ENCODE peak calls at places on chromosomes 7 and 10, in nine cellular contexts. U, H, J, Z, X, B, E, D and L are unnamed samples.

GRCh38 chr10:25063157-25063556 is 46.7 kb downstream of the THNSL1 start:
- DNase-seq in E (no peak), B (no peak), Z (no peak), X (no peak), D (no peak), U (no peak), J (peak; percentile 63), H (no peak), L (no peak)

GRCh38 chr10:118953999-118954398 is 75.5 kb upstream of the NANOS1 start:
- DNase-seq in J (no peak), E (no peak), Z (no peak), D (no peak), U (no peak), X (no peak), H (no peak), B (peak; percentile 9), L (no peak)

GRCh38 chr10:44389150-44389549 is 4.3 kb upstream of the CXCL12 start:
- DNase-seq in B (no peak), X (no peak), H (no peak), E (no peak), D (no peak), J (no peak), Z (no peak), U (no peak), L (no peak)

GRCh38 chr7:104971290-104972071 is 42.5 kb upstream of the KMT2E start:
- DNase-seq in X (peak; percentile 60), E (no peak), J (no peak), D (peak; percentile 78), Z (no peak), B (no peak), U (no peak), H (no peak), L (peak; percentile 56)

GRCh38 chr7:128906001-128906765 is 4.3 kb downstream of the KCP start:
- DNase-seq in E (no peak), D (no peak), Z (peak; percentile 30), H (no peak), B (peak; percentile 16), X (no peak), J (no peak), U (no peak), L (no peak)

GRCh38 chr10:70274643-70275042 is 9.2 kb downstream of the NPFFR1 start:
- DNase-seq in E (no peak), J (no peak), D (no peak), Z (no peak), X (peak; percentile 88), U (peak; percentile 15), B (no peak), H (no peak), L (peak; percentile 93)

GRCh38 chr7:66921918-66922486 is 977 bp downstream of the TMEM248 start:
- DNase-seq in H (no peak), Z (peak; percentile 40), J (peak; percentile 12), E (peak; percentile 13), B (no peak), X (no peak), D (peak; percentile 54), U (peak; percentile 68), L (no peak)

GRCh38 chr10:97873569-97873968 is 23.9 kb downstream of the GOLGA7B start:
- DNase-seq in E (no peak), B (no peak), D (no peak), X (no peak), Z (no peak), J (no peak), H (no peak), U (no peak), L (no peak)

GRCh38 chr10:98300526-98300925 is 32.5 kb upstream of the LOXL4 start:
- DNase-seq in U (no peak), X (no peak), D (no peak), J (no peak), H (no peak), Z (no peak), B (no peak), E (no peak), L (no peak)

GRCh38 chr7:100583132-100584045 is 2.5 kb downstream of the LRCH4 start:
- DNase-seq in Z (no peak), H (no peak), J (no peak), D (peak; percentile 50), X (peak; percentile 67), E (peak; percentile 44), U (peak; percentile 42), B (peak; percentile 58), L (peak; percentile 53)

GRCh38 chr7:88366845-88367244 is 60.2 kb upstream of the STEAP4 start:
- DNase-seq in D (no peak), U (no peak), E (no peak), B (no peak), J (no peak), H (no peak), X (no peak), Z (no peak), L (no peak)

GRCh38 chr7:16431646-16432424 is 10.5 kb upstream of the CRPPA start:
- DNase-seq in E (no peak), H (no peak), Z (peak; percentile 34), U (peak; percentile 36), D (peak; percentile 18), X (no peak), J (peak; percentile 9), B (no peak), L (peak; percentile 53)

GRCh38 chr7:127733976-127734375 is 82.0 kb downstream of the SND1 start:
- DNase-seq in J (no peak), B (no peak), Z (no peak), D (no peak), E (no peak), X (peak; percentile 17), H (no peak), U (no peak), L (no peak)

GRCh38 chr10:12097791-12098190 is 29.0 kb downstream of the DHTKD1 start:
- DNase-seq in D (no peak), J (no peak), U (no peak), E (no peak), H (no peak), B (no peak), Z (no peak), X (peak; percentile 11), L (no peak)

GRCh38 chr10:5965266-5965665 is 12.1 kb downstream of the IL15RA start:
- DNase-seq in X (no peak), D (no peak), Z (no peak), E (no peak), J (no peak), H (no peak), U (no peak), B (no peak), L (no peak)

GRCh38 chr10:114174462-114175190 is 623 bp upstream of the CCDC186 start:
- DNase-seq in Z (no peak), B (peak; percentile 58), H (no peak), X (peak; percentile 39), J (no peak), U (peak; percentile 90), D (no peak), E (no peak), L (peak; percentile 69)

GRCh38 chr7:77791336-77791735 is 6.9 kb downstream of the TMEM60 start:
- DNase-seq in J (no peak), E (no peak), H (no peak), Z (no peak), U (no peak), X (no peak), D (peak; percentile 17), B (no peak), L (no peak)

GRCh38 chr10:70958396-70958795 is 70.0 kb upstream of the PCBD1 start:
- DNase-seq in B (no peak), H (no peak), E (no peak), D (no peak), U (no peak), X (peak; percentile 25), Z (no peak), J (no peak), L (peak; percentile 69)

GRCh38 chr7:46651561-46652088 is 730.6 kb upstream of the IGFBP3 start:
- DNase-seq in U (no peak), J (peak; percentile 57), B (no peak), D (no peak), X (no peak), E (peak; percentile 26), Z (no peak), H (no peak), L (no peak)

GRCh38 chr7:83427929-83428328 is 221.0 kb downstream of the SEMA3E start:
- DNase-seq in X (no peak), H (no peak), Z (no peak), E (no peak), U (peak; percentile 41), D (no peak), B (no peak), J (no peak), L (peak; percentile 45)

GRCh38 chr7:117479480-117480224 is at the start of gene CFTR:
- DNase-seq in J (no peak), U (no peak), B (peak; percentile 65), E (no peak), Z (peak; percentile 12), H (no peak), D (no peak), X (no peak), L (no peak)
- H2AFZ ChIP-seq in J (peak within 1 kb of the TSS; percentile 50), U (no peak within 1 kb of the TSS), B (peak within 1 kb of the TSS; percentile 50), E (no peak within 1 kb of the TSS), Z (no peak within 1 kb of the TSS), H (peak within 1 kb of the TSS; percentile 91), D (peak within 1 kb of the TSS; percentile 71), X (peak within 1 kb of the TSS; percentile 75), L (no peak within 1 kb of the TSS)

GRCh38 chr10:120381924-120382323 is 75.1 kb upstream of the PLPP4 start:
- DNase-seq in H (no peak), D (no peak), B (no peak), U (no peak), X (no peak), E (no peak), Z (no peak), J (no peak), L (no peak)
- H3K4me2 ChIP-seq in H (no peak overlapping the region), D (no peak overlapping the region), B (no peak overlapping the region), U (no peak overlapping the region), X (no peak overlapping the region), E (no peak overlapping the region), Z (no peak overlapping the region), J (no peak overlapping the region), L (no peak overlapping the region)

GRCh38 chr7:143229054-143229790 is 7.4 kb downstream of the TAS2R40 start:
- DNase-seq in J (no peak), B (peak; percentile 42), X (no peak), U (no peak), D (no peak), E (no peak), H (no peak), Z (peak; percentile 17), L (no peak)
- H3K9ac ChIP-seq in J (no peak overlapping the region), B (no peak overlapping the region), X (no peak overlapping the region), U (no peak overlapping the region), D (no peak overlapping the region), E (no peak overlapping the region), H (no peak overlapping the region), Z (no peak overlapping the region), L (no peak overlapping the region)

DNA sequence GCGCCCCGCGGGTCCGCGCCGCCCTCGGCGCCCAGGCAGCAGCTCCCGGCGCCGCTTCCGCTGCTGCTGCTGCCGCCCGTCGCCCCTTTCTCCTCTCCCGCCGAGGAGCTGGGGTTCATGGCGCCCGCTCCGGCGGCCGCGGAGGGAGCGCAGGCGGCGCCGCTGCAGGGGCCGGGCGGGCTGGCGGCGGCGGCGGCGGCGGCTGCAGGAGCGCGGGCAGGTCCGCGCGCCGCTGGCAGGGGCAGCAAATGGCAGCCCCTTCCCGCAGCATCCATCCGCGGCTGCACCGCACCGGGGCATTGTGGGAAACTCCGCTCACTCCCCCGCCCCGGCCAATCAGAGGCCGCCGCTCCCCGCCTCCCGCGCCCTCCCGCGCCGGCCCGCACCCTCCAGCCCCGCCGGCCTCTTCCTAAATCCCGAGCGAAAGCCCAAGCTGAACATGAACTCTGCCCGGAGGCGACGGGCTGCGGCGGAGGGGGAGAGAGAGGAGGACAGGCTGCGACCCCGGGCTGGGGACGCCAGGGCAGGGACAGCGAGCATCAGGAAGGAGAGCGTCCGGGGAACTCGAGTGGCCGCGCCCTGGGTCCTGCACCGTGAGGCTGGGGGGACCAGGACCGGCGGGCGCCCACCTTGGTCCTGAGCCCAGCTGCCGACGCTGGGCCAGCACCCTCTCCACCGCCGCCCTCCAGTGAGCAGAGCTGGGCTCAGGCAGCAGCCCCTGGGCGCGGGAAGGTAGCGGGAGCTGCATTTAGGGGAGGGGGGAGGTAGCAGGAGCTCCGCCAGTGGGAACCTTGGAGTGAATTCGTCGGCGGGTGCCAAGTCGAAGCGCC is at the start of gene DGKI:
- DNase-seq in J (peak; percentile 3), E (no peak), D (no peak), Z (peak; percentile 99), U (no peak), H (peak; percentile 57), X (no peak), B (peak; percentile 51), L (peak; percentile 33)
- H2AFZ ChIP-seq in J (no peak within 1 kb of the TSS), E (no peak within 1 kb of the TSS), D (no peak within 1 kb of the TSS), Z (peak within 1 kb of the TSS; percentile 73), U (no peak within 1 kb of the TSS), H (peak within 1 kb of the TSS; percentile 96), X (peak within 1 kb of the TSS; percentile 94), B (no peak within 1 kb of the TSS), L (no peak within 1 kb of the TSS)